ENCODE peak calls at places on chromosomes 4 and X, in seven cellular contexts. O is adipocyte, M is thyroid gland, G is prostate gland, Z is heart left ventricle, D is cardiac muscle cell, E is fibroblast of pulmonary artery. S is an unnamed sample.

GRCh38 chr4:166049036-166049435 is 176.0 kb downstream of the TLL1 start:
- DNase-seq in O (no peak), M (no peak), G (no peak), Z (no peak), D (no peak), E (no peak), S (no peak)

GRCh38 chr4:52979020-52979419 is 116.9 kb downstream of the RASL11B start:
- DNase-seq in O (no peak), M (no peak), G (no peak), Z (no peak), D (no peak), E (peak), S (no peak)

GRCh38 chr4:173519130-173520101 is 10.6 kb downstream of the HAND2 start:
- DNase-seq in O (no peak), M (no peak), G (no peak), Z (peak), D (peak), E (peak), S (no peak)

GRCh38 chr4:31917334-31917733 is 1197.2 kb downstream of the PCDH7 start:
- DNase-seq in O (no peak), M (no peak), G (no peak), Z (no peak), D (no peak), E (no peak), S (no peak)

GRCh38 chrX:20527458-20528099 is 260.9 kb upstream of the RPS6KA3 start:
- DNase-seq in O (peak), M (peak), G (no peak), Z (no peak), D (peak), E (peak), S (peak)

GRCh38 chr4:56757821-56758400 is 63.6 kb downstream of the SPINK2 start:
- DNase-seq in O (peak), M (peak), G (peak), Z (no peak), D (peak), E (peak), S (peak)

GRCh38 chr4:87105101-87105852 is 115.1 kb downstream of the KLHL8 start:
- DNase-seq in O (no peak), M (no peak), G (no peak), Z (no peak), D (no peak), E (no peak), S (no peak)

GRCh38 chrX:46796574-46797191 is 37.8 kb upstream of the SLC9A7 start:
- DNase-seq in O (peak), M (peak), G (peak), Z (peak), D (peak), E (peak), S (peak)

DNA sequence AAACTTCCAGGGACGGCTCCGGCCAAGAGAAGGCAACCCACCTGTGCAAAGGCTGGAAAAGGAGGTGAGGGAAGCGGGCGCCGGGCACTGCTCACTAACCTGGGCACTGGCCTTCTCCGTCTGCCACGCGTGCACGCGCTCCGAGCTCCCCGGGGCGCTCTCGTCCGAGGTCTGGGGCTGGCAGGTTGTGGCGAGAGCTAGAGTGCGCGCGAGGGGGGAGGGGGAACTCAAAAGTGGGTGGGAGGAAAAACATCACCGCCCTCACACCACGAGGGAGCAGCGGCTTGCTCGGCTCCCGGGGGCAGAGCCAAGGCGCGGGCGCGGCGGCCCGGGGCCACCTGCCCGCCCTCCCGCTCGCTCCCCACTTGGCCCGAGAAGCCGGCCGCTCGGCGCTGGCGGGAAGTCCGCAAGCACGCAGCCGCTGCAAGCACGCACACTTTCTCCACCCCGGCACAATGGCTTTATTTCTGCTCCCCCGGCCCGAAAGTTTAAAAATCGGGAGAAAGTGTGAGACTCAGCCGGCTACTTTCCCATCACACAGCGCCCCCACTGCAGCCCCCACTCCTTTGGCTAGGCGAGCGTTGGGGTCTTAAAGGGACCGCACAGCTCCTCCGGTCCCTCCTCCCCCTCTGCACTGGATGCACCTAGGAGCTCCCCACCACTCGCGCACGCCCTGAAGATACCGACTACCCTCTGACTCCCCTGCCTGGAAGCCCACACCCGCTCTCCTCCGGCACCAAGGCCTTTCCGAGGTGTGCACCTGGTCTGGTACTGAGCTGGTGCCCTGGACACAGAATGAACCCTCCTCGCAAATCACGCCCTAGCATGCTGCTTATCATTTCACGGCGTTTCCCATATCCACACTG is at the start of gene CHRDL1:
- DNase-seq in O (peak), M (peak), G (peak), Z (no peak), D (no peak), E (no peak), S (peak)
- H3K4me3 ChIP-seq in O (peak), M (peak), G (peak), Z (peak), D (peak), E (no peak), S (peak)

GRCh38 chrX:137428777-137429564 is 137.0 kb upstream of the ZIC3 start:
- DNase-seq in O (no peak), M (no peak), G (no peak), Z (no peak), D (no peak), E (no peak), S (no peak)
- H3K4me3 ChIP-seq in O (peak), M (peak), G (no peak), Z (no peak), D (peak), E (no peak), S (no peak)

GRCh38 chr4:121381148-121381462 is 287 bp upstream of the QRFPR start:
- DNase-seq in O (no peak), M (no peak), G (no peak), Z (no peak), D (no peak), E (no peak), S (no peak)

GRCh38 chr4:121377065-121377464 is 3.8 kb downstream of the QRFPR start:
- DNase-seq in O (no peak), M (no peak), G (no peak), Z (no peak), D (peak), E (peak), S (no peak)

GRCh38 chr4:121380448-121381147 is at the start of gene QRFPR:
- DNase-seq in O (peak), M (no peak), G (no peak), Z (peak), D (peak), E (no peak), S (peak)

GRCh38 chr4:121376541-121376940 is 4.3 kb downstream of the QRFPR start:
- DNase-seq in O (no peak), M (peak), G (no peak), Z (no peak), D (no peak), E (no peak), S (no peak)

DNA sequence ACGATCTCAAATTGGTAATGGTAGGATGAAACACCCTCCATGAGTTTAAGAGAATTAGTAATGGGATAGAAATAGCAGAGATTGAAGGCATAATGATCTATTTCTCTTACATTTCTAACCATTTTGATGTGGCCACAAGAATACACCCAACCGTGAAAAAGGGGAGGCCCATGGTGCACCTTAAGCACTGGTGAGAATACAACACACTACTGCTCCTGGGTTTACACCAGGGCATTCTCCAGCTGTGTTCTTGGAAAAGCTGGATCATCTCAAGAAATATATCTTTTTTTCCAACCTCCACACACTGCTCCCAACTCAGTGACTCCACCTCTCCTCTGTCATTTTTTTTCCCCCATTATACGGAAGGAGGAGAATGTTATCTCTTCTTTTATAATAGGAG is 1.5 kb downstream of the QRFPR start:
- DNase-seq in O (no peak), M (no peak), G (no peak), Z (no peak), D (no peak), E (no peak), S (no peak)
- H3K4me3 ChIP-seq in O (no peak), M (no peak), G (no peak), Z (no peak), D (no peak), E (no peak), S (no peak)

DNA sequence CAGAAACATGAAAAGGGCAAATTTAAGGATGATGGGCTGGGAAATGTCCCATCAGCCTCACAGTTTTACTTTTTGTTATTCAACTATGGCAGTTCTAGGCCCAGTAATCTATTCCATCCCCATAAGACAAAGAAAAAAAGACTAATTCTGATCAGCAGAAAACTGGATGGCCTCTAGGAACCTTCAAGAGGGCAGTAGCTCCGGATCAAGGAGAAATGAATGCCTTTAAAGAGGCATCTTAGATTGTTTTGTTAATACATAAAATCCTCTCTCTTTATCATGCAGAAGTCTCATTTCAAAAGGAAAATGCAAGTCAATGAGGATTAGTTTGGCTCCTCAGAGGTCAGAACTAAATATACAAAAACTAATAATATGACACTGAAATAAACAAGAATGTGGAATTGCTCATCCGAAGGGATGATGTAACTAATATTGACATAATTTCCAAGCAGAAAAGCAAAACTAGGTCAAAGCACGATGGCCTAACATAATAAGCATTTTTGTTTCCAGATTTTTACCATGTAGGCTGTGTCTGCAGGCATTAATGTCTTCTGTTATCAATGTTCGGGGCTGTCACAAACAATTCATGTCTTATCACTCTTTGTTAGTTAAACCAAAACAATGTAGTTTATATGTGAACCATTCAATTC is 8.8 kb downstream of the MID1 start:
- DNase-seq in O (no peak), M (no peak), G (no peak), Z (no peak), D (peak), E (no peak), S (no peak)
- H3K4me3 ChIP-seq in O (peak), M (no peak), G (no peak), Z (no peak), D (no peak), E (no peak), S (no peak)